ENCODE peak calls at places on chromosomes 13 and 19, in five cellular contexts. Y, F, M, O and S are unnamed samples.
A peak's percentile ranks its signal among the peaks of the same experiment; 100 is the strongest.

GRCh38 chr13:59112375-59112774 is 1051.4 kb downstream of the DIAPH3 start:
- DNase-seq in O (no peak), M (no peak), F (no peak), Y (no peak), S (peak; percentile 99)

GRCh38 chr13:28440774-28441532 is 54.0 kb downstream of the FLT1 start:
- DNase-seq in F (no peak), Y (no peak), O (no peak), M (no peak), S (no peak)

GRCh38 chr13:27024062-27024461 is 147.5 kb downstream of the USP12 start:
- DNase-seq in Y (no peak), F (no peak), O (no peak), M (no peak), S (no peak)

GRCh38 chr19:512548-513365 is 5.5 kb downstream of the TPGS1 start:
- DNase-seq in F (no peak), O (peak; percentile 54), M (no peak), Y (no peak), S (no peak)

GRCh38 chr19:51480590-51480989 is 2.3 kb downstream of the CEACAM18 start:
- DNase-seq in F (peak; percentile 70), O (no peak), Y (no peak), M (no peak), S (no peak)

GRCh38 chr19:41144403-41144802 is 30.2 kb downstream of the CYP2F1 start:
- DNase-seq in M (peak; percentile 66), F (peak; percentile 82), O (peak; percentile 82), Y (peak; percentile 85), S (peak; percentile 60)

GRCh38 chr19:13057147-13057572 is 45.5 kb downstream of the LYL1 start:
- DNase-seq in Y (no peak), O (no peak), F (no peak), M (no peak), S (no peak)

GRCh38 chr19:2062770-2063169 is 11.7 kb upstream of the MKNK2 start:
- DNase-seq in Y (no peak), F (no peak), O (no peak), M (no peak), S (no peak)

GRCh38 chr13:72953391-72953960 is 105.3 kb upstream of the KLF5 start:
- DNase-seq in M (peak; percentile 61), O (no peak), F (no peak), Y (no peak), S (no peak)

GRCh38 chr13:99034333-99035085 is 56.6 kb upstream of the DOCK9 start:
- DNase-seq in M (no peak), Y (no peak), F (peak; percentile 49), O (no peak), S (no peak)

GRCh38 chr19:42555801-42556200 is 27.5 kb upstream of the CEACAM1 start:
- DNase-seq in Y (no peak), M (no peak), F (no peak), O (no peak), S (no peak)
- H3K4me3 ChIP-seq in Y (no peak overlapping the region), M (no peak overlapping the region), F (no peak overlapping the region), O (no peak overlapping the region), S (no peak overlapping the region)

DNA sequence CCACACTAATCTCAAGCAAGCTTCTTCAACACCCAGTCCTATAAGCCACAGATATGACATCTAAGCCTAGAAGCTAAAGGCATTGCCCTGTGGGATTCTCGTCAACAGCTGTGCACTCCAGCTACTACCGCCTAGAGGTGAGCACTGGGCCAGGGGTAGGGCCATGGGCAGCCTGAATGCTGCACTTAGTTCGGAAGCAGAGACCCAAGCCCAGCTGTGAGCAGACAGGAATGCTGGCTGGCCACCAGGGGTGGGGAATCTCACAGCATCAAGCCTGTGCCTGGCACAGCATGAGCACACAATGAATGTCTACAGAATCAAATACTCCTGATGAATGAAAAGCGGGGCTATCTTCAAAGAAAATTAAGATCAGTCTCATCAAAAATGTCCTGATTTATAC is 167.5 kb upstream of the UBL3 start:
- DNase-seq in O (no peak), F (no peak), M (no peak), Y (no peak), S (no peak)
- TF ChIP-seq CTCF in O (no peak), F (no peak), M (no peak), Y (no peak), S (no peak)

DNA sequence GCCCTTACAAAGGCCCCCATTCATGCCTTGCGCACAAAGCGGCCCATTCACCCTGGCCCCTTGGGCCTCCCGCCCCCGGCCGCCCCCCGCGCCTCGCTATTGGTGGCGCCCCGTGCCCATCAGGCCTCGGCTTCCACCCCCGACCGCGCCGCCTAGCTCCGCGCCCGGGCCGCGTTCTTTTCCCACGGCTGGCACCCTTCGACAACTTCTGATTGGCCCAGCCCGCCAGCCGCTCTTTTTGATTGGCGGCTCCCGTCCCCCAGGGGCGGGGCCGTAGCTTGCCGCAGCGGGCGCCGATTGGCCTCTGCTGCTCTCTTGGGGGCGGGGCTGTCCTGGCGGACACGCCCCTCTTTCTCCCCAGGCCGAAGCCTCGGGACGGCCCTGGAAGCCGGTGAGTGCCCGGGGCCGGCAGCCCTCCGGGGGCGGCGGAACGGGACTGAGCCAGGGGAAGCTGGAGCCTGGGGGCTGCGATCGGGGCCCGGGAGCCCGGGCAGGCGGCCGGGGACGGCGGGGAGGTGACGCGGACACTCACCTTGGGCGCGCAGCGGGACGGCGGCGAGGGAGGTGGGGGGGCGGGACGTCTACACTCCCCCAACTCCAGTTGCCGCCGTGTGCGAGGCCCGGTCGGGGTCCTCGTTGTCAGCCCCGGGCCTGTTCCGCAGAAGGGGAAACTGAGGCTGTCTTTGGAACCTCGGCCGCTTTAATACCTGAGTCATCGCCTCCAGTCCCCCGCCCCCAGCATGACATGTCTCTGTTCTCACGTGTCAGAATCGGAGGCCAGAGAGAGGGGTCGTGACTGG is at the start of gene MYH14:
- DNase-seq in M (peak; percentile 92), Y (peak; percentile 99), F (peak; percentile 98), O (peak; percentile 97), S (no peak)
- H3K4me3 ChIP-seq in M (peak within 1 kb of the TSS; percentile 83), Y (peak within 1 kb of the TSS; percentile 53), F (peak within 1 kb of the TSS; percentile 68), O (peak within 1 kb of the TSS; percentile 84), S (no peak within 1 kb of the TSS)

GRCh38 chr13:105207586-105208293 is 1327.7 kb downstream of the EFNB2 start:
- DNase-seq in Y (no peak), F (no peak), M (no peak), O (no peak), S (peak; percentile 23)

DNA sequence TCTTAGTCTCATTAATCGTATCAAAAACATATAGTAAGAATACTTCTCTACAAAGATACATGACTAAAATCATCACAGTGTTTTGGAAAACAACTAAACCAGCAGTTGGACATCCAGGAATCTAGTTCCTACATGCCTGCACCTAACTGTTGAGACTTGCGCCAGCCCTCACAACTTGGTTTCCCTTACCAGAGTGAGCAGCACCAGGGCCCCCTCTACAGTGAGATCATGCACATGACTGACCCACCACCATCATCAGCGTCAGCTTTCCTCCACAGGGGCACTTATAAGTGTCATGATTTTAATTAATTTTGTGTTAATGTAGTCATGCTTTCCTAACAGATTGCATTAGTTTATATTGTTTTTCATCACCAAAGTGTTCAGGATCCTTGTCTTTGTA is 1322.0 kb downstream of the EFNB2 start:
- DNase-seq in F (no peak), O (no peak), M (no peak), Y (no peak), S (peak; percentile 6)
- TF ChIP-seq CTCF in F (no peak), O (no peak), M (no peak), Y (no peak), S (no peak)

DNA sequence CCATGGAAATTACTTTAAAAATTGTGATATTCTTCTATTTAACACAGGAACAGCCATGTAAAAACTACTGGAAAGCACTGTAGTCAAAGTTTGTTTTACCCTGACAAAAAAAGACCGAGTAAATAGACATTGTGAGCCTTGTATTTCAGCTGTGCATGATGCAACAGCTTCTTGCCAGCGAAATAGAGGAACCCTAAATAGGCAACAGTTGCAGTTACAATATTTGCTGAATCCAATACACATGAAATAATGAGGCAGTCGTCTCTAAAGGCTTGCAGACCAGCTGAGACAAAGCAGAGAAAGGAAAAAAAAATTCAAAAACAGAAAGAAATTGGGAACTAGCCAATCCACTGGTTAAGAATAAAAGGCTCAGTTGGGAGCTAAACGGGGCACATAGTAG is 1001.1 kb downstream of the OLFM4 start:
- DNase-seq in Y (no peak), O (no peak), M (no peak), F (no peak), S (no peak)
- H3K4me3 ChIP-seq in Y (no peak overlapping the region), O (no peak overlapping the region), M (no peak overlapping the region), F (no peak overlapping the region), S (no peak overlapping the region)